ENCODE peak calls at places on chromosome 1, in five cellular contexts. G, H, R, P and U are unnamed samples.

GRCh38 chr1:180920702-180921101 is 8.0 kb downstream of the KIAA1614 start:
- DNase-seq in G (no peak), H (no peak), R (no peak), P (no peak), U (no peak)

GRCh38 chr1:227127891-227128290 is 187.8 kb downstream of the COQ8A start:
- DNase-seq in G (no peak), H (no peak), R (no peak), P (no peak), U (no peak)

GRCh38 chr1:221891708-221892107 is 149.8 kb upstream of the DUSP10 start:
- DNase-seq in G (no peak), H (no peak), R (no peak), P (no peak), U (no peak)

GRCh38 chr1:70487910-70488665 is 77.0 kb downstream of the CTH start:
- DNase-seq in G (peak), H (no peak), R (no peak), P (no peak), U (no peak)

GRCh38 chr1:180270767-180271639 is 40.9 kb downstream of the LHX4 start:
- DNase-seq in G (no peak), H (no peak), R (no peak), P (no peak), U (peak)

GRCh38 chr1:9426291-9426711 is 113.0 kb upstream of the SLC25A33 start:
- DNase-seq in G (no peak), H (peak), R (no peak), P (no peak), U (no peak)

GRCh38 chr1:67479146-67479891 is 49.1 kb upstream of the SERBP1 start:
- DNase-seq in G (peak), H (peak), R (no peak), P (no peak), U (no peak)

GRCh38 chr1:175521265-175522040 is 221.9 kb downstream of the TNR start:
- DNase-seq in G (no peak), H (no peak), R (no peak), P (no peak), U (no peak)

GRCh38 chr1:182143825-182144661 is 82.5 kb upstream of the ZNF648 start:
- DNase-seq in G (no peak), H (no peak), R (no peak), P (peak), U (peak)

GRCh38 chr1:97186381-97186780 is 464.8 kb downstream of the PTBP2 start:
- DNase-seq in G (no peak), H (no peak), R (no peak), P (no peak), U (no peak)

GRCh38 chr1:111542187-111542586 is 38.8 kb upstream of the ADORA3 start:
- DNase-seq in G (no peak), H (no peak), R (no peak), P (no peak), U (no peak)

GRCh38 chr1:89890085-89890754 is 69.4 kb downstream of the LRRC8D start:
- DNase-seq in G (peak), H (no peak), R (peak), P (no peak), U (no peak)